ENCODE peak calls at places on chromosomes 13 and 19, in seven cellular contexts. Q is adrenal gland, D is ovary, Z is thoracic aorta, I is neuronal stem cell, T is fibroblast of lung, G is adipocyte. U is an unnamed sample.

GRCh38 chr13:34993470-34993869 is 51.4 kb downstream of the NBEA start:
- DNase-seq in Q (no peak), D (no peak), I (no peak), Z (no peak), G (peak; percentile 5), T (peak; percentile 7), U (no peak)

GRCh38 chr19:40662925-40663711 is 27.3 kb downstream of the NUMBL start:
- DNase-seq in T (peak; percentile 86), Q (peak; percentile 93), G (peak; percentile 95), Z (peak; percentile 68), D (peak; percentile 93), I (peak; percentile 89), U (peak; percentile 94)

GRCh38 chr19:44874317-44874716 is 16.7 kb upstream of the TOMM40 start:
- DNase-seq in I (no peak), T (no peak), G (no peak), Z (no peak), D (no peak), Q (no peak), U (no peak)

GRCh38 chr13:48749144-48749543 is 95.4 kb downstream of the CYSLTR2 start:
- DNase-seq in T (peak; percentile 73), G (no peak), Z (no peak), D (no peak), Q (no peak), I (no peak), U (no peak)

GRCh38 chr13:37956536-37956935 is 87.0 kb upstream of the TRPC4 start:
- DNase-seq in I (no peak), G (no peak), T (no peak), D (no peak), Z (no peak), Q (no peak), U (no peak)

GRCh38 chr13:102710261-102710679 is 15.4 kb upstream of the METTL21C start:
- DNase-seq in I (no peak), D (no peak), Z (no peak), G (no peak), Q (no peak), T (peak; percentile 40), U (no peak)

GRCh38 chr19:18660051-18660910 is 23.2 kb upstream of the CRTC1 start:
- DNase-seq in G (no peak), Q (peak; percentile 96), I (no peak), Z (peak; percentile 53), T (peak; percentile 47), D (no peak), U (no peak)

GRCh38 chr19:17737690-17738153 is 13.6 kb upstream of the FCHO1 start:
- DNase-seq in Z (no peak), G (no peak), T (peak; percentile 43), Q (no peak), I (no peak), D (no peak), U (no peak)

GRCh38 chr13:94384217-94384905 is 95.1 kb downstream of the DCT start:
- DNase-seq in G (no peak), Q (no peak), Z (no peak), I (no peak), T (no peak), D (no peak), U (no peak)

GRCh38 chr19:8811315-8812172 is 20.6 kb downstream of the ZNF558 start:
- DNase-seq in T (peak; percentile 34), Q (no peak), Z (no peak), I (no peak), D (no peak), G (peak; percentile 5), U (no peak)

GRCh38 chr13:43804461-43805070 is 17.8 kb upstream of the ENOX1 start:
- DNase-seq in G (peak; percentile 93), T (peak; percentile 86), D (no peak), Q (no peak), I (peak; percentile 59), Z (no peak), U (no peak)

GRCh38 chr13:76647550-76647949 is 238.7 kb downstream of the KCTD12 start:
- DNase-seq in T (no peak), I (no peak), G (peak; percentile 36), Q (no peak), D (no peak), Z (no peak), U (no peak)

GRCh38 chr19:33627526-33627925 is 5.8 kb downstream of the CHST8 start:
- DNase-seq in T (no peak), D (no peak), I (no peak), Q (no peak), Z (no peak), G (no peak), U (no peak)

GRCh38 chr19:16033721-16034120 is 42.6 kb upstream of the TPM4 start:
- DNase-seq in I (no peak), Q (no peak), T (no peak), G (no peak), D (no peak), Z (no peak), U (peak; percentile 25)

GRCh38 chr19:3780786-3781304 is 5.3 kb downstream of the MATK start:
- DNase-seq in T (no peak), G (no peak), I (no peak), D (no peak), Q (no peak), Z (no peak), U (no peak)

GRCh38 chr19:34556500-34556899 is 74.9 kb downstream of the WTIP start:
- DNase-seq in I (no peak), G (peak; percentile 17), T (no peak), Q (no peak), D (no peak), Z (no peak), U (peak; percentile 62)

GRCh38 chr19:8505680-8506401 is 3.4 kb upstream of the PRAM1 start:
- DNase-seq in G (peak; percentile 90), T (peak; percentile 65), Q (peak; percentile 84), Z (peak; percentile 31), D (peak; percentile 76), I (peak; percentile 83), U (peak; percentile 85)

GRCh38 chr13:42028113-42028799 is 20.2 kb upstream of the DGKH start:
- DNase-seq in D (no peak), T (no peak), Q (no peak), Z (no peak), I (no peak), G (no peak), U (no peak)

GRCh38 chr13:52371736-52372247 is 34.2 kb downstream of the THSD1 start:
- DNase-seq in D (no peak), T (peak; percentile 32), G (no peak), Q (no peak), Z (no peak), I (peak; percentile 4), U (no peak)

GRCh38 chr19:15331419-15332310 is 674 bp downstream of the BRD4 start:
- DNase-seq in T (peak; percentile 32), D (peak; percentile 40), I (peak; percentile 21), Z (no peak), Q (peak; percentile 59), G (peak; percentile 80), U (peak; percentile 56)

GRCh38 chr19:4428326-4428975 is 26.0 kb downstream of the CHAF1A start:
- DNase-seq in Z (no peak), T (no peak), I (no peak), G (no peak), D (no peak), Q (no peak), U (no peak)

GRCh38 chr19:37988758-37989635 is 82.0 kb downstream of the SIPA1L3 start:
- DNase-seq in T (no peak), I (no peak), G (no peak), Q (no peak), D (no peak), Z (no peak), U (no peak)

GRCh38 chr19:37991841-37992248 is 84.8 kb downstream of the SIPA1L3 start:
- DNase-seq in G (no peak), Q (no peak), I (no peak), Z (no peak), T (no peak), D (no peak), U (no peak)

GRCh38 chr19:37991176-37991835 is 84.3 kb downstream of the SIPA1L3 start:
- DNase-seq in Q (no peak), Z (no peak), D (no peak), T (no peak), G (no peak), I (no peak), U (no peak)

GRCh38 chr19:37990362-37990761 is 83.4 kb downstream of the SIPA1L3 start:
- DNase-seq in Z (no peak), D (no peak), T (no peak), G (no peak), I (no peak), Q (no peak), U (no peak)

GRCh38 chr19:37989855-37990254 is 82.8 kb downstream of the SIPA1L3 start:
- DNase-seq in I (no peak), G (no peak), Q (no peak), D (no peak), Z (no peak), T (no peak), U (no peak)
- H3K4me1 ChIP-seq in I (peaks cover 10% of the 10 kb centered on the region), G (peaks cover 5% of the 10 kb centered on the region), Q (no peaks in the 10 kb centered on the region), D (no peaks in the 10 kb centered on the region), Z (no peaks in the 10 kb centered on the region), T (no peaks in the 10 kb centered on the region), U (peaks cover 4% of the 10 kb centered on the region)

GRCh38 chr19:11418166-11418517 is 972 bp downstream of the RGL3 start:
- DNase-seq in Z (no peak), D (no peak), T (no peak), G (no peak), I (no peak), Q (no peak), U (no peak)
- H3K27me3 ChIP-seq in Z (peaks cover 13% of the 10 kb centered on the region), D (peaks cover 2% of the 10 kb centered on the region), T (peaks cover 5% of the 10 kb centered on the region), G (peaks cover 45% of the 10 kb centered on the region), I (peaks cover 38% of the 10 kb centered on the region), Q (no peaks in the 10 kb centered on the region), U (no peaks in the 10 kb centered on the region)

GRCh38 chr13:32036762-32037161 is 5.2 kb downstream of the FRY start:
- DNase-seq in Q (no peak), Z (no peak), T (no peak), D (no peak), G (no peak), I (no peak), U (no peak)
- H3K4me1 ChIP-seq in Q (no peaks in the 10 kb centered on the region), Z (peaks cover 16% of the 10 kb centered on the region), T (peaks cover 3% of the 10 kb centered on the region), D (no peaks in the 10 kb centered on the region), G (no peaks in the 10 kb centered on the region), I (peaks cover 3% of the 10 kb centered on the region), U (no peaks in the 10 kb centered on the region)

GRCh38 chr13:59534806-59535205 is 628.9 kb downstream of the DIAPH3 start:
- DNase-seq in D (no peak), I (no peak), G (peak; percentile 13), T (no peak), Z (no peak), Q (no peak), U (no peak)

GRCh38 chr13:59533561-59534337 is 630.0 kb downstream of the DIAPH3 start:
- DNase-seq in I (no peak), G (no peak), T (no peak), Q (no peak), Z (no peak), D (no peak), U (no peak)

GRCh38 chr13:59542303-59542702 is 621.4 kb downstream of the DIAPH3 start:
- DNase-seq in I (no peak), G (peak; percentile 72), Z (no peak), Q (no peak), T (peak; percentile 37), D (no peak), U (no peak)

GRCh38 chr13:59537500-59537899 is 626.2 kb downstream of the DIAPH3 start:
- DNase-seq in Q (no peak), Z (no peak), T (no peak), I (no peak), D (no peak), G (no peak), U (no peak)

DNA sequence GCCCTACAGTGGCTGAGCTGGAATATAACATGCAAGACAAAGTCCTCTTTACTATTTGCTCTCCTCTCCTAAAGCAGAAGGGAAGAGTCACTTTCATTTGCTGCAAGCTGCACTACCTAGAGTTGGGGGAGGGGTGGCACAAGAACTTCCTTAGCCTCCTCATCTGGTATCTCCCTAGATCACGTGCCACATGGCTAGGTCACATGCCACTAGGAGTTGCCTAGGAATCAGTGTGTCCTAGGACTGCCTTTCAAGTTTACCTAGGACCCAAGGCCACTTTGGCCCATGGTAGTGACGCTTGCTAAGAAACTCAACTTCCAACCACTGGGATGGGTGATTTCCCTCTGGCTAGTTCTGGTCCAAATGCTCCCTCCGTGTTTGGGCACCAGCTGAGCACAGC is 625.2 kb downstream of the DIAPH3 start:
- DNase-seq in Q (no peak), T (no peak), Z (no peak), D (no peak), G (no peak), I (no peak), U (no peak)
- H3K27me3 ChIP-seq in Q (no peaks in the 10 kb centered on the region), T (no peaks in the 10 kb centered on the region), Z (no peaks in the 10 kb centered on the region), D (no peaks in the 10 kb centered on the region), G (no peaks in the 10 kb centered on the region), I (no peaks in the 10 kb centered on the region), U (no peaks in the 10 kb centered on the region)

U was measured in testis.